ENCODE peak calls at places on chromosomes 3 and 15, in seven cellular contexts. U is HCT116, E is IMR-90, F is GM12878, Y is A549, C is HepG2, V is K562. Z is an unnamed sample.

GRCh38 chr3:98886525-98886924 is 15.0 kb downstream of the DCBLD2 start:
- DNase-seq in Y (no peak), V (no peak), C (no peak), F (no peak), U (no peak), E (peak), Z (no peak)

GRCh38 chr15:90869601-90870353 is 1.4 kb downstream of the FURIN start:
- DNase-seq in Y (no peak), U (peak), C (no peak), F (no peak), V (peak), E (peak), Z (peak)

GRCh38 chr3:20060924-20061323 is 20.7 kb downstream of the KAT2B start:
- DNase-seq in V (no peak), F (no peak), U (no peak), Y (no peak), C (no peak), E (peak), Z (no peak)

GRCh38 chr3:46863261-46863782 is at the start of gene MYL3:
- DNase-seq in F (no peak), V (no peak), C (no peak), U (no peak), E (no peak), Y (no peak), Z (no peak)

GRCh38 chr3:153273217-153273616 is 111.2 kb downstream of the RAP2B start:
- DNase-seq in F (no peak), V (no peak), C (no peak), U (no peak), E (no peak), Y (no peak), Z (no peak)

GRCh38 chr3:40324621-40325020 is 15.1 kb downstream of the EIF1B start:
- DNase-seq in E (no peak), Y (no peak), V (no peak), F (no peak), U (no peak), C (no peak), Z (no peak)

GRCh38 chr3:58350627-58351013 is 17.9 kb downstream of the PXK start:
- DNase-seq in V (no peak), C (no peak), U (no peak), E (peak), Y (no peak), F (no peak), Z (no peak)

GRCh38 chr3:80618295-80619256 is 850.8 kb upstream of the ROBO1 start:
- DNase-seq in F (no peak), Y (no peak), U (no peak), E (no peak), C (peak), V (no peak), Z (no peak)

GRCh38 chr3:43194490-43195115 is 88.7 kb upstream of the POMGNT2 start:
- DNase-seq in U (no peak), F (no peak), Y (no peak), V (no peak), C (no peak), E (no peak), Z (no peak)

GRCh38 chr15:91068966-91069365 is 31.1 kb upstream of the SV2B start:
- DNase-seq in C (no peak), Y (no peak), U (no peak), F (no peak), V (no peak), E (no peak), Z (no peak)

GRCh38 chr3:156382458-156383346 is 172.2 kb downstream of the SSR3 start:
- DNase-seq in E (peak), C (peak), V (peak), F (no peak), U (peak), Y (peak), Z (no peak)

GRCh38 chr15:62902821-62903220 is 139.7 kb upstream of the TPM1 start:
- DNase-seq in U (no peak), Y (no peak), C (no peak), E (no peak), V (no peak), F (no peak), Z (no peak)

GRCh38 chr3:142603340-142603730 is 7.1 kb downstream of the PLS1 start:
- DNase-seq in E (no peak), V (no peak), F (no peak), Y (no peak), C (no peak), U (no peak), Z (no peak)

GRCh38 chr3:1131156-1131555 is 38.3 kb downstream of the CNTN6 start:
- DNase-seq in Y (no peak), E (no peak), F (no peak), V (no peak), U (no peak), C (no peak), Z (no peak)

GRCh38 chr3:66705071-66705470 is 204.2 kb upstream of the LRIG1 start:
- DNase-seq in C (no peak), F (no peak), E (no peak), Y (no peak), U (no peak), V (no peak), Z (no peak)

GRCh38 chr3:47980795-47981194 is 35.4 kb downstream of the MAP4 start:
- DNase-seq in U (no peak), Y (no peak), E (peak), V (no peak), C (no peak), F (no peak), Z (no peak)

GRCh38 chr3:10973196-10973595 is 19.4 kb upstream of the SLC6A1 start:
- DNase-seq in C (no peak), U (no peak), F (no peak), E (no peak), Y (no peak), V (no peak), Z (no peak)

GRCh38 chr3:161415506-161416231 is 44.4 kb upstream of the SPTSSB start:
- DNase-seq in C (no peak), Y (no peak), U (no peak), F (no peak), E (peak), V (no peak), Z (no peak)

GRCh38 chr3:42043116-42043796 is 47.9 kb upstream of the TRAK1 start:
- DNase-seq in E (peak), F (no peak), V (no peak), Y (no peak), C (peak), U (no peak), Z (peak)
- TF ChIP-seq CEBPB in E (no peak), F (no peak), V (no peak), Y (no peak), C (no peak), U (no peak), Z (no peak)

DNA sequence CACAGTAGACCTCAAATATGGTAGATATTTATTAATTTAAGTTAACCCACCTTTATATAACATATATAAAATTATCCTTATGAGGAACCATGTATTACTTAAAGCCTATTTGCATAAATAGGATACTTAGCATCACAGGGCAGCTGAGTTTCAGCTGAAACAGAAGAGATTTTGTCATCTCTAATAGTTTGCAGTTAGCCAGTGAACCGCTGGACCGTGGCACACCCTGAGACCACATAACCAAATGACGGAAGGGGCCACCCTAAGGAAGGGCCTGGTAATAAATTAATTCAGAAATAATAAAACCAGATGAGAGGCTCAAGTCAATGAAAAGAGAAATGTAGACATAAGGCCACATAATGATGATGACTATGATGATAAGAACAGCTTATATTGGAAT is 107.7 kb downstream of the MYO5A start:
- DNase-seq in U (no peak), Y (no peak), E (no peak), V (no peak), C (no peak), F (no peak), Z (no peak)
- TF ChIP-seq CEBPB in U (no peak), Y (no peak), E (no peak), V (no peak), C (no peak), F (no peak), Z (no peak)

GRCh38 chr3:13073042-13073906 is at the start of gene IQSEC1:
- DNase-seq in V (peak), F (no peak), U (no peak), Y (no peak), E (peak), C (no peak), Z (peak)
- TF ChIP-seq CEBPB in V (no peak), F (no peak), U (no peak), Y (no peak), E (no peak), C (no peak), Z (no peak)

DNA sequence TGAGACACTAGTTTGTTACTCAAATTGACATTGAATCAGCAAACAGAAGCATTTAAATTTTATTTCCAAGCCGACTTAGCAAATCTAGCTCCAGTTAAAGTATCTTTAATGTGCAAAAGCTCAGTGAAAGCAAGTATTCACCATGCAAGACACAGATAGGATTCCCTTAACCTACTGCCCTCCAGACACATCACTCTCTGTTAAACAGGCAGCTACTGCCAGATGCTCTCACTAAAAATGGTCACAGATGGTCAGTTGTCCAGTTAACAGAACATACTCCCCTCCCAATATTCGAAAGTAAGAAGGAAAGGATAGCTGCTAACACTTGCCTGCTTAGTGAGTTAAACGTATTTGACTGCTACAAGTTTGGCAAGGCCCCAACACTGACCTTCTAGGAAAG is 73.7 kb downstream of the PRTG start:
- DNase-seq in E (no peak), C (no peak), Y (no peak), U (no peak), V (no peak), F (no peak), Z (no peak)
- TF ChIP-seq CEBPB in E (no peak), C (no peak), Y (no peak), U (no peak), V (no peak), F (no peak), Z (no peak)

DNA sequence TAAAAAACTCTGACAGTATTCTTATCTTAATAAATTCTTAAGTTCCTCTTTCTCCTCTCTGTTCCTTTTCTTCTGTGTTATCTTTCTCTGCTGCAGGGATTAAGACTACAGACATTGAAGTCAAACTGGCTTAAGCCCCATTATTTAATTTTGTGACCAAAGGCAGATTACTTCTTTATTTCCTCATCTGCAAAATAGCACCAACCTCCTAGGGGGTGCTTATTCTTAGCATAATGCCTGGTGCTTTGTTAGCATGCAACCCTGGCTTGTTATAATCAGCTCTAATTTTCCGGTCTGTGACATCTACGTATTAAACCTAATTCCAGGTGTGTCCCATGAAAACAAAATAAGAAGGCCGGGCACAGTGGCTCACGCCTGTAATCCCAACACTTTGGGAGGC is 23.8 kb downstream of the SEMA6D start:
- DNase-seq in Y (no peak), U (no peak), F (no peak), V (no peak), E (no peak), C (no peak), Z (no peak)
- TF ChIP-seq CEBPB in Y (no peak), U (no peak), F (no peak), V (no peak), E (no peak), C (no peak), Z (no peak)

DNA sequence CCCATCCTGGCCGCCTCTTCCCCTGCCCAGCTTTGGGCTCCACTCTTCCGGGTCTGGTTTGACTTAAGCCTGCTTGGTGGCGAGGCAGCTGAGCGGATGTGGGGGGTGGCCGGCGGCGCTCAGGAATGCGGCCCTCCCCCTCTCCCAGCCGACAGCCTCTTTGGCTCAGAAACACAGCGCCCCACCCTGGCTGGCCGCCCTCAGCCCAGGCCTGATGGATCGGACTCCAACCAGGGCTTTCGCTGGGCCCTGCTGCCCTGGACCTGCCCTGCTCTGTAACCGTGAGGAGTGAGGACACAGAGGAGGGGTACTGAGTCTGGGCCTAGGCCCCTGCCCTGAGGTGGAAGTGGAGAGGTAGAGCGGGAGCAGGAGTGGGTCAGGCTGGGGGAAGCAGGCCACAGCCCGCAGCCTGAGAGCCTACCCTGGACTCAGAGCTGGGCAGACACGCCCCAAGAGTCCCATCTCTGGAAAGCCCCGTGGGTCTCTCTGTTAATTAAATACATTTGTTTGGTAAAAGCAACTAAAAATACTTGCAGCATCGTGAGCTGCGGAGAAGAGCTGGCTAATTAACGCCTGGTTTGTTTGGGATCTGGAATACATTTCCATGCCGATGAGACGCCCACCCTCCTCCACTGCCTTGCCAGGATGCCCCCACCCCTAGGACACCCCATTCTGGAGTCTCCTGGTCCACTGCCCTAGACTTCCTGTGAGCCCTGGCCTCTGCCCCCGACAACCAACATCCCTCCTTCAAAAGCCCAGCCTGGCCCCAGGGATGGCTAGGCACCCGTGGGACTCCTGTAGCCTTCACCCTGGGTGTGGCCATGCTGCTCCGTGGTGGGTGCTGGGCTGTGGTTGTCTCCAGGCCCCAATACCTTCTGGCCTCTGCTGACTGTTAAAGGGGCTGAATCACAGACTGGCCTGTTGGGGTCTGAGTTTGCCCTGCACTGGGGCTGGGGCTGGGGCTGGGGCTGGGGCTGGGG is 19.6 kb downstream of the PLXNA1 start:
- DNase-seq in V (peak), F (no peak), E (peak), U (no peak), C (no peak), Y (no peak), Z (peak)
- TF ChIP-seq CEBPB in V (no peak), F (no peak), E (no peak), U (no peak), C (no peak), Y (no peak), Z (no peak)

GRCh38 chr3:157495846-157496245 is 7.4 kb downstream of the VEPH1 start:
- DNase-seq in E (no peak), F (no peak), C (no peak), Y (no peak), V (no peak), U (no peak), Z (no peak)

GRCh38 chr3:157494581-157495281 is 8.5 kb downstream of the VEPH1 start:
- DNase-seq in F (no peak), Y (no peak), E (peak), U (no peak), C (no peak), V (no peak), Z (no peak)

GRCh38 chr3:157498374-157498773 is 4.8 kb downstream of the VEPH1 start:
- DNase-seq in E (no peak), U (no peak), Y (no peak), V (no peak), C (no peak), F (no peak), Z (no peak)

GRCh38 chr3:157491136-157491535 is 12.1 kb downstream of the VEPH1 start:
- DNase-seq in U (no peak), E (no peak), Y (no peak), V (no peak), F (no peak), C (no peak), Z (no peak)

DNA sequence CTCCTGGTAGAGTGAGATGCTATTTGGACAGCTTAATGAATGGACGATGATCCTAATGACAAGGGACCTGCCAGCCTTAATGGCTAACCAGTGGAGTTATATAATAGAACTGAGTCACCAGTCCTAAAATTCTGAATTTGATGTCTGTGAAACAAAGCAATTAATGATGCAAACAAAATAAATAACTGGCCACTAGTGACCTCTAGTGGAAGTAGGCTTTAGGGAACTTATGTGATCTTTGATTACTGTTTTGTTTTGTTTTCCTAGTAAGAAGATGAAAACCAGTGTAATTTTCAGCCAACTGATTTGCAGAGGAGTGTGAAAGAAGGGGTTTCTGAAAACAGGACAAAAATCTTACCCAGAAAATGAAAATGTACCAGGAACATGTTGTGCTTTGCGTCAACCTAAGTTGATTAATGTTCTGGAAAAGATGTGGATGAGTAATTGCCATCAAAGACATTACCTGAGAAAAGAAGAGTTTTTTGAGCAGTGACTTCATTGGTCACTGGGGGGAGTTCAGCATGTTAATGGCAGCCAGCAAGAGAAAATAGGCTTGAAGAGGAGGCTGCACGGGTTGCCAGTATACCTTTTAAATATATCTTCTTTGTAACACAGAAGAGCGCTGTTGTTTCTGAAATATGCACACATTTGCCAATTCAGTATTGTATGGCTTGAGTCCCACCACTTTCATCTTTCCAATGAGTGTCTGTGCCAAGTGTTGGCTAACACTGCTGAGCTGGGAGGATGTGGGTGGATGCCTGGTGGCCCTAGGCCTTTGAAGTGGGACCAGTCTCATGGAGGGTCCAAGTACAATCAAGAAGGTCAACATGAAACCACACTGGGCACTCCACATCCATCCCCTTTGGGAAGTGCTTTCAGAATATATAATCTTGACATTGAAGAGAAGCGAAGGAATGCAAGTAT is 9.3 kb downstream of the VEPH1 start:
- DNase-seq in U (peak), E (peak), F (no peak), Y (peak), V (peak), C (peak), Z (no peak)
- TF ChIP-seq CEBPB in U (no peak), E (peak), F (no peak), Y (no peak), V (no peak), C (no peak), Z (no peak)

GRCh38 chr15:74788716-74789151 is 6.9 kb downstream of the CSK start:
- DNase-seq in V (no peak), C (no peak), E (no peak), F (peak), Y (no peak), U (no peak), Z (no peak)
- TF ChIP-seq CEBPB in V (no peak), C (no peak), E (no peak), F (no peak), Y (no peak), U (no peak), Z (no peak)

GRCh38 chr3:44970916-44971490 is 5.0 kb downstream of the ZDHHC3 start:
- DNase-seq in C (no peak), Y (no peak), U (no peak), V (no peak), E (no peak), F (no peak), Z (no peak)
- TF ChIP-seq CEBPB in C (no peak), Y (no peak), U (no peak), V (no peak), E (no peak), F (no peak), Z (no peak)